ENCODE peak calls at places on chromosomes 3 and 15, in ten cellular contexts. A, B, U, J, D, P, G, S, X and F are unnamed samples.
A peak's percentile ranks its signal among the peaks of the same experiment; 100 is the strongest.

GRCh38 chr15:73685561-73685960 is 1.4 kb downstream of the CD276 start:
- DNase-seq in A (no peak), B (no peak), U (no peak), J (no peak), D (peak; percentile 47), P (no peak), G (no peak), S (no peak), X (no peak), F (no peak)

GRCh38 chr3:113097821-113098516 is 107.2 kb downstream of the GTPBP8 start:
- DNase-seq in A (no peak), B (no peak), U (no peak), J (no peak), D (peak; percentile 81), P (no peak), G (no peak), S (no peak), X (no peak), F (no peak)

GRCh38 chr3:127307431-127307830 is 19.6 kb upstream of the PRR20G start:
- DNase-seq in A (no peak), B (no peak), U (no peak), J (no peak), D (peak; percentile 19), P (no peak), G (no peak), S (no peak), X (no peak), F (no peak)

GRCh38 chr15:66746231-66746605 is 44.2 kb downstream of the SMAD6 start:
- DNase-seq in A (no peak), B (no peak), U (no peak), J (no peak), D (no peak), P (no peak), G (no peak), S (no peak), X (no peak), F (peak; percentile 34)

GRCh38 chr15:75836953-75837321 is 6.3 kb upstream of the UBE2Q2 start:
- DNase-seq in A (no peak), B (no peak), U (peak; percentile 69), J (no peak), D (peak; percentile 91), P (peak; percentile 53), G (no peak), S (no peak), X (no peak), F (peak; percentile 65)

GRCh38 chr15:39680868-39681267 is 100.0 kb downstream of the THBS1 start:
- DNase-seq in A (no peak), B (no peak), U (no peak), J (no peak), D (peak; percentile 58), P (no peak), G (no peak), S (no peak), X (no peak), F (no peak)

GRCh38 chr3:14453368-14453710 is 50.9 kb downstream of the SLC6A6 start:
- DNase-seq in A (no peak), B (no peak), U (no peak), J (no peak), D (no peak), P (no peak), G (no peak), S (no peak), X (no peak), F (no peak)

GRCh38 chr3:157134620-157135191 is 25.2 kb downstream of the CCNL1 start:
- DNase-seq in A (no peak), B (no peak), U (no peak), J (no peak), D (no peak), P (peak; percentile 63), G (no peak), S (no peak), X (no peak), F (no peak)

GRCh38 chr3:48194446-48195071 is 6.3 kb upstream of the CDC25A start:
- DNase-seq in A (peak; percentile 71), B (no peak), U (no peak), J (peak; percentile 46), D (peak; percentile 76), P (no peak), G (peak; percentile 78), S (peak; percentile 42), X (peak; percentile 90), F (no peak)

GRCh38 chr3:24110051-24110450 is 165.0 kb downstream of the NR1D2 start:
- DNase-seq in A (no peak), B (no peak), U (no peak), J (no peak), D (peak; percentile 54), P (no peak), G (no peak), S (no peak), X (no peak), F (no peak)

DNA sequence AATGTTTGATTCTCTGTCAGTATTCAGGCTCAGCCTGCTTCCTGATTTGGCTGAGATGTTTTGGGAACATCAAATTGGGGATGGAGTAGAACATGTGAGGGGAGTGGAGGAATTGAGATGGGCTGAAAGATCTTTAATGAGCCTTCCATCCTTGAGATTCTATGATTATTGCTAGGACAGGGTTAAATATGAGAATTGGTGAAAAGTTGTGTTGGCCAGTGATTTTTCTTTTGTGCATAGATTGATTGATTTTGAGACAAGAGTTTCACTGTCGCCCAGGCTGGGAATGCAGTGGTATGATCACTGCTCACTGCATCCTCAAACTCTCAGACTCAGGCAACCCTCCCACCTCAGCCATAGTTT is 32.4 kb downstream of the IQGAP1 start:
- DNase-seq in A (no peak), B (no peak), U (no peak), J (no peak), D (no peak), P (no peak), G (no peak), S (no peak), X (no peak), F (no peak)
- H3K4me1 ChIP-seq in A (peaks cover 1% of the 10 kb centered on the region), B (peaks cover 53% of the 10 kb centered on the region), U (peaks cover 46% of the 10 kb centered on the region), J (peaks cover 83% of the 10 kb centered on the region), D (peaks cover 59% of the 10 kb centered on the region), P (peaks cover 79% of the 10 kb centered on the region), G (peaks cover 25% of the 10 kb centered on the region), S (peaks cover 83% of the 10 kb centered on the region), X (peaks cover 40% of the 10 kb centered on the region), F (peaks cover 2% of the 10 kb centered on the region)

GRCh38 chr15:62163847-62164499 is 1.1 kb downstream of the C2CD4B start:
- DNase-seq in A (no peak), B (no peak), U (no peak), J (peak; percentile 16), D (peak; percentile 20), P (no peak), G (no peak), S (peak; percentile 21), X (peak; percentile 68), F (no peak)
- H3K4me3 ChIP-seq in A (peak overlapping the region; percentile 33), B (no peak overlapping the region), U (no peak overlapping the region), J (peak overlapping the region; percentile 70), D (no peak overlapping the region), P (peak overlapping the region; percentile 66), G (peak overlapping the region; percentile 47), S (peak overlapping the region; percentile 40), X (peak overlapping the region; percentile 55), F (peak overlapping the region; percentile 0)

DNA sequence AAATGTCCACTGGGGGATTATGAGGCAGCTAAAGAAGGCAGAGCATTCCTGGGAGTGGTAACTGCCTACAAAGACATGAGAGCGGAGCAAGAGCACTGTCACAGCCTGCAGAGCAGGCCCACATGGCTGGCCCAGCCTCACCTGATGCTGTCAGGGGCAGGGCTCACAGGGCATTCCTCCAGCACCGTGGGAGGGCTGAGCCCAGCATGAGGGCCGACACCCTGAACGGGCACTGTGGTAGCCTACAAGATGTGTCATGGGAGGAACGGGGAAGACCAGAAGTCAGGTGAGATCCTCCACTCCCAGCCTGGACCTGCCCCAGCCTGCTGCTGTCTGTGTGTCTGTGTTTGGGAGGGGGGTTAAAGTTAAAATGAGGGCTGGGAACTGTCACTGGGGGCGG is 30.1 kb downstream of the CCDC12 start:
- DNase-seq in A (no peak), B (no peak), U (peak; percentile 35), J (no peak), D (no peak), P (no peak), G (no peak), S (no peak), X (no peak), F (no peak)
- H3K4me1 ChIP-seq in A (peaks cover 8% of the 10 kb centered on the region), B (peaks cover 51% of the 10 kb centered on the region), U (peaks cover 87% of the 10 kb centered on the region), J (peaks cover 97% of the 10 kb centered on the region), D (peaks cover 13% of the 10 kb centered on the region), P (peaks cover 90% of the 10 kb centered on the region), G (peaks cover 54% of the 10 kb centered on the region), S (peaks cover 87% of the 10 kb centered on the region), X (peaks cover 31% of the 10 kb centered on the region), F (peaks cover 8% of the 10 kb centered on the region)

GRCh38 chr15:77014137-77015081 is 19.5 kb downstream of the PSTPIP1 start:
- DNase-seq in A (no peak), B (no peak), U (peak; percentile 67), J (no peak), D (no peak), P (peak; percentile 42), G (no peak), S (no peak), X (no peak), F (peak; percentile 73)
- H3K4me3 ChIP-seq in A (no peak overlapping the region), B (peak overlapping the region; percentile 59), U (peak overlapping the region; percentile 37), J (no peak overlapping the region), D (no peak overlapping the region), P (no peak overlapping the region), G (no peak overlapping the region), S (no peak overlapping the region), X (no peak overlapping the region), F (no peak overlapping the region)

DNA sequence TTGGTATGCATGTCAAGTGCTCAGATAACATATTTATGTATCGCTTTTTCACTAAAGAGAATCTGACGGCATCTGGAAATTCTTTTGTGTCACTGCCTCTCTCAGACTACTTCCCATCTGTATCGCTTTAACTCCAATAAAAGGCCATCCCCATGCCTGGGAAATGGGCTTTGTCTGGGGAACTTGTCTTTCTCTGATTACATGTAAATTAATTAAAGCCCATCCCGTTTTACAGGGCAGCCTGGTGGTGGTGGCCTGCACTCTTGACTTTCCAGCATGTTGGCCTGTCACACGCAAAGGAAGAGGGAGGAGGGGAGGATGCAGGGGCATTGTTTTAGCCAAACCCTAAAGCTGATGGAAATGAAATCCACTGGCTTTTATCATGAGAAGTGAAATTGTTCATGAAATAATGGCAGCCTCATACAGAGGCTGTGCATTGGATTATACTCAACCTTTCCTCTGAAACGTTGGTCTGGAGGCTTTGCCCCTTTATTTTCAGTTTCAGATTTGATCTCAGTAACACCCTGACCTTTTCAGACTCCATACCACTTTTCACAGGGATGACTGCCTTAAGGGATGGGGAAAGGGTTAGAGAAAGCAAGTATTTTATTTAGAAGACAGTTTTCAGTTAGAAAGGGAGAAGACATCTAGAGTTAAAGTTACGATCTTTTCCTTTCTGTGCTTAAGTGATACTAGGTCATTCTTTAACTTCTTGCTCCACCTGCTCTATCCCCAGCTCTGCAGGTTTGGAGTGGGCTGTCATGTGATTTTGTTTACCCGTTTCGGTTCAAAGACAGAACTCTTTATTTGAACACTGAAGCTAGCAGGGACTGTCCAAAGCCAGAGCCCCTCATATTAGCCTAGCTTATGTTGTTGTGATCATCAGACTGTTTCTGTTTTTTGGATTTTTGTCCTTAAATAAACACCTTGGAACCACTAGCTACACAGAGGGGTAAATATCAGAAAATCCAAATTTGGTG is 94.6 kb upstream of the CTDSPL start:
- DNase-seq in A (no peak), B (no peak), U (no peak), J (no peak), D (no peak), P (no peak), G (no peak), S (no peak), X (no peak), F (no peak)
- H3K4me1 ChIP-seq in A (peaks cover 2% of the 10 kb centered on the region), B (no peaks in the 10 kb centered on the region), U (no peaks in the 10 kb centered on the region), J (peaks cover 99% of the 10 kb centered on the region), D (no peaks in the 10 kb centered on the region), P (peaks cover 32% of the 10 kb centered on the region), G (no peaks in the 10 kb centered on the region), S (peaks cover 76% of the 10 kb centered on the region), X (peaks cover 23% of the 10 kb centered on the region), F (peaks cover 11% of the 10 kb centered on the region)